ENCODE peak calls at places on chromosomes 3 and 15, in eight cellular contexts. One of them, this sample, is unnamed.

GRCh38 chr3:198081421-198081844 is 121.4 kb downstream of the LMLN start:
- DNase-seq in fibroblast of lung: no peak
- DNase-seq in IMR-90: no peak
- DNase-seq in breast epithelium: no peak
- DNase-seq in CD4-positive, alpha-beta T cell: no peak
- DNase-seq in heart left ventricle: peak; percentile 15
- DNase-seq in GM23338: peak; percentile 30
- DNase-seq in mammary epithelial cell: no peak
- DNase-seq in this sample: no peak

GRCh38 chr3:58329922-58330413 is 2.7 kb upstream of the PXK start:
- DNase-seq in fibroblast of lung: no peak
- DNase-seq in IMR-90: no peak
- DNase-seq in breast epithelium: no peak
- DNase-seq in CD4-positive, alpha-beta T cell: no peak
- DNase-seq in heart left ventricle: no peak
- DNase-seq in GM23338: no peak
- DNase-seq in mammary epithelial cell: no peak
- DNase-seq in this sample: no peak

GRCh38 chr3:111616417-111617105 is 21.4 kb upstream of the ZBED2 start:
- DNase-seq in fibroblast of lung: no peak
- DNase-seq in IMR-90: peak; percentile 18
- DNase-seq in breast epithelium: no peak
- DNase-seq in CD4-positive, alpha-beta T cell: peak; percentile 32
- DNase-seq in heart left ventricle: no peak
- DNase-seq in GM23338: no peak
- DNase-seq in mammary epithelial cell: peak; percentile 65
- DNase-seq in this sample: no peak

GRCh38 chr15:92922405-92923002 is 22.4 kb downstream of the CHD2 start:
- DNase-seq in fibroblast of lung: no peak
- DNase-seq in IMR-90: no peak
- DNase-seq in breast epithelium: no peak
- DNase-seq in CD4-positive, alpha-beta T cell: no peak
- DNase-seq in heart left ventricle: no peak
- DNase-seq in GM23338: no peak
- DNase-seq in mammary epithelial cell: no peak
- DNase-seq in this sample: no peak

GRCh38 chr3:197426161-197426566 is 127.8 kb upstream of the DLG1 start:
- DNase-seq in fibroblast of lung: no peak
- DNase-seq in IMR-90: no peak
- DNase-seq in breast epithelium: no peak
- DNase-seq in CD4-positive, alpha-beta T cell: no peak
- DNase-seq in heart left ventricle: no peak
- DNase-seq in GM23338: no peak
- DNase-seq in mammary epithelial cell: no peak
- DNase-seq in this sample: no peak

GRCh38 chr3:122183521-122183892 is at the start of gene CASR:
- DNase-seq in fibroblast of lung: no peak
- DNase-seq in IMR-90: no peak
- DNase-seq in breast epithelium: no peak
- DNase-seq in CD4-positive, alpha-beta T cell: no peak
- DNase-seq in heart left ventricle: no peak
- DNase-seq in GM23338: peak; percentile 52
- DNase-seq in mammary epithelial cell: peak; percentile 5
- DNase-seq in this sample: peak; percentile 3

GRCh38 chr3:49805884-49806701 is 3.0 kb downstream of the INKA1 start:
- DNase-seq in fibroblast of lung: peak; percentile 46
- DNase-seq in IMR-90: no peak
- DNase-seq in breast epithelium: no peak
- DNase-seq in CD4-positive, alpha-beta T cell: no peak
- DNase-seq in heart left ventricle: peak; percentile 67
- DNase-seq in GM23338: peak; percentile 83
- DNase-seq in mammary epithelial cell: no peak
- DNase-seq in this sample: no peak

GRCh38 chr15:68348064-68348463 is 70.5 kb downstream of the FEM1B start:
- DNase-seq in fibroblast of lung: peak; percentile 54
- DNase-seq in IMR-90: peak; percentile 27
- DNase-seq in breast epithelium: no peak
- DNase-seq in CD4-positive, alpha-beta T cell: no peak
- DNase-seq in heart left ventricle: no peak
- DNase-seq in GM23338: no peak
- DNase-seq in mammary epithelial cell: no peak
- DNase-seq in this sample: no peak

GRCh38 chr15:48096813-48097212 is 24.0 kb upstream of the SLC24A5 start:
- DNase-seq in fibroblast of lung: peak; percentile 73
- DNase-seq in IMR-90: peak; percentile 88
- DNase-seq in breast epithelium: no peak
- DNase-seq in CD4-positive, alpha-beta T cell: no peak
- DNase-seq in heart left ventricle: no peak
- DNase-seq in GM23338: no peak
- DNase-seq in mammary epithelial cell: peak; percentile 80
- DNase-seq in this sample: peak; percentile 64

GRCh38 chr3:81442758-81443456 is 318.5 kb downstream of the GBE1 start:
- DNase-seq in fibroblast of lung: no peak
- DNase-seq in IMR-90: no peak
- DNase-seq in breast epithelium: no peak
- DNase-seq in CD4-positive, alpha-beta T cell: no peak
- DNase-seq in heart left ventricle: no peak
- DNase-seq in GM23338: no peak
- DNase-seq in mammary epithelial cell: no peak
- DNase-seq in this sample: no peak
- H3K27ac ChIP-seq in fibroblast of lung: no peak overlapping the region
- H3K27ac ChIP-seq in IMR-90: no peak overlapping the region
- H3K27ac ChIP-seq in breast epithelium: no peak overlapping the region
- H3K27ac ChIP-seq in CD4-positive, alpha-beta T cell: no peak overlapping the region
- H3K27ac ChIP-seq in heart left ventricle: no peak overlapping the region
- H3K27ac ChIP-seq in GM23338: no peak overlapping the region
- H3K27ac ChIP-seq in mammary epithelial cell: no peak overlapping the region
- H3K27ac ChIP-seq in this sample: no peak overlapping the region

GRCh38 chr3:99683465-99683864 is 45.1 kb downstream of the COL8A1 start:
- DNase-seq in fibroblast of lung: no peak
- DNase-seq in IMR-90: no peak
- DNase-seq in breast epithelium: no peak
- DNase-seq in CD4-positive, alpha-beta T cell: no peak
- DNase-seq in heart left ventricle: no peak
- DNase-seq in GM23338: no peak
- DNase-seq in mammary epithelial cell: no peak
- DNase-seq in this sample: no peak
- H3K27ac ChIP-seq in fibroblast of lung: no peak overlapping the region
- H3K27ac ChIP-seq in IMR-90: no peak overlapping the region
- H3K27ac ChIP-seq in breast epithelium: no peak overlapping the region
- H3K27ac ChIP-seq in CD4-positive, alpha-beta T cell: no peak overlapping the region
- H3K27ac ChIP-seq in heart left ventricle: no peak overlapping the region
- H3K27ac ChIP-seq in GM23338: no peak overlapping the region
- H3K27ac ChIP-seq in mammary epithelial cell: no peak overlapping the region
- H3K27ac ChIP-seq in this sample: no peak overlapping the region

GRCh38 chr3:46982581-46982980 is 3.1 kb downstream of the NBEAL2 start:
- DNase-seq in fibroblast of lung: no peak
- DNase-seq in IMR-90: no peak
- DNase-seq in breast epithelium: no peak
- DNase-seq in CD4-positive, alpha-beta T cell: no peak
- DNase-seq in heart left ventricle: peak; percentile 15
- DNase-seq in GM23338: no peak
- DNase-seq in mammary epithelial cell: no peak
- DNase-seq in this sample: no peak
- H3K27ac ChIP-seq in fibroblast of lung: no peak overlapping the region
- H3K27ac ChIP-seq in IMR-90: no peak overlapping the region
- H3K27ac ChIP-seq in breast epithelium: peak overlapping the region; percentile 90
- H3K27ac ChIP-seq in CD4-positive, alpha-beta T cell: no peak overlapping the region
- H3K27ac ChIP-seq in heart left ventricle: no peak overlapping the region
- H3K27ac ChIP-seq in GM23338: no peak overlapping the region
- H3K27ac ChIP-seq in mammary epithelial cell: no peak overlapping the region
- H3K27ac ChIP-seq in this sample: peak overlapping the region; percentile 91

GRCh38 chr15:41585140-41586047 is 26.4 kb downstream of the TYRO3 start:
- DNase-seq in fibroblast of lung: peak; percentile 61
- DNase-seq in IMR-90: peak; percentile 44
- DNase-seq in breast epithelium: no peak
- DNase-seq in CD4-positive, alpha-beta T cell: no peak
- DNase-seq in heart left ventricle: peak; percentile 49
- DNase-seq in GM23338: peak; percentile 83
- DNase-seq in mammary epithelial cell: peak; percentile 55
- DNase-seq in this sample: no peak
- H3K27ac ChIP-seq in fibroblast of lung: no peak overlapping the region
- H3K27ac ChIP-seq in IMR-90: peak overlapping the region; percentile 4
- H3K27ac ChIP-seq in breast epithelium: peak overlapping the region; percentile 70
- H3K27ac ChIP-seq in CD4-positive, alpha-beta T cell: no peak overlapping the region
- H3K27ac ChIP-seq in heart left ventricle: peak overlapping the region; percentile 22
- H3K27ac ChIP-seq in GM23338: no peak overlapping the region
- H3K27ac ChIP-seq in mammary epithelial cell: no peak overlapping the region
- H3K27ac ChIP-seq in this sample: no peak overlapping the region

GRCh38 chr15:77627581-77627980 is 5.1 kb downstream of the LINGO1 start:
- DNase-seq in fibroblast of lung: no peak
- DNase-seq in IMR-90: no peak
- DNase-seq in breast epithelium: no peak
- DNase-seq in CD4-positive, alpha-beta T cell: no peak
- DNase-seq in heart left ventricle: no peak
- DNase-seq in GM23338: peak; percentile 81
- DNase-seq in mammary epithelial cell: no peak
- DNase-seq in this sample: no peak
- H3K27ac ChIP-seq in fibroblast of lung: no peak overlapping the region
- H3K27ac ChIP-seq in IMR-90: no peak overlapping the region
- H3K27ac ChIP-seq in breast epithelium: no peak overlapping the region
- H3K27ac ChIP-seq in CD4-positive, alpha-beta T cell: no peak overlapping the region
- H3K27ac ChIP-seq in heart left ventricle: no peak overlapping the region
- H3K27ac ChIP-seq in GM23338: peak overlapping the region; percentile 75
- H3K27ac ChIP-seq in mammary epithelial cell: no peak overlapping the region
- H3K27ac ChIP-seq in this sample: no peak overlapping the region